ENCODE peak calls at places on chromosome 2, in four cellular contexts. G, W, Z and N are unnamed samples.

GRCh38 chr2:216694201-216694825 is 1.0 kb downstream of the IGFBP5 start:
- DNase-seq in G (peak; percentile 77), W (no peak), Z (no peak), N (peak; percentile 26)

GRCh38 chr2:223837290-223838061 is at the start of gene AP1S3:
- DNase-seq in G (peak; percentile 90), W (peak; percentile 36), Z (peak; percentile 69), N (peak; percentile 84)

GRCh38 chr2:85430780-85431601 is 12.5 kb downstream of the SH2D6 start:
- DNase-seq in G (peak; percentile 88), W (no peak), Z (no peak), N (no peak)

GRCh38 chr2:212638694-212639093 is 100.1 kb upstream of the ERBB4 start:
- DNase-seq in G (no peak), W (no peak), Z (no peak), N (no peak)

GRCh38 chr2:3594493-3595281 is at the start of gene COLEC11:
- DNase-seq in G (peak; percentile 66), W (peak; percentile 84), Z (no peak), N (no peak)

GRCh38 chr2:31341351-31341750 is 73.2 kb downstream of the XDH start:
- DNase-seq in G (no peak), W (no peak), Z (no peak), N (no peak)

GRCh38 chr2:236505071-236505470 is 64.6 kb upstream of the ACKR3 start:
- DNase-seq in G (no peak), W (no peak), Z (no peak), N (no peak)

GRCh38 chr2:289362-290089 is 1.6 kb upstream of the ALKAL2 start:
- DNase-seq in G (peak; percentile 40), W (peak; percentile 75), Z (no peak), N (no peak)

GRCh38 chr2:196276421-196276820 is 105.0 kb upstream of the STK17B start:
- DNase-seq in G (no peak), W (no peak), Z (peak; percentile 39), N (no peak)

GRCh38 chr2:234670804-234671203 is 173.9 kb upstream of the ARL4C start:
- DNase-seq in G (no peak), W (no peak), Z (no peak), N (no peak)

GRCh38 chr2:47346-48218 is 1.3 kb upstream of the FAM110C start:
- DNase-seq in G (no peak), W (no peak), Z (no peak), N (no peak)

GRCh38 chr2:32711219-32711618 is 83.4 kb downstream of the TTC27 start:
- DNase-seq in G (no peak), W (no peak), Z (no peak), N (no peak)

GRCh38 chr2:240538031-240538780 is 19.6 kb downstream of the ANKMY1 start:
- DNase-seq in G (no peak), W (no peak), Z (no peak), N (no peak)

GRCh38 chr2:70111752-70112591 is 24.7 kb downstream of the PCBP1 start:
- DNase-seq in G (no peak), W (no peak), Z (no peak), N (no peak)

GRCh38 chr2:128305555-128306080 is 13.1 kb downstream of the HS6ST1 start:
- DNase-seq in G (no peak), W (no peak), Z (no peak), N (no peak)

GRCh38 chr2:81835318-81836000 is 1530.9 kb upstream of the LRRTM1 start:
- DNase-seq in G (no peak), W (no peak), Z (no peak), N (no peak)

GRCh38 chr2:37654932-37655331 is 16.5 kb downstream of the CDC42EP3 start:
- DNase-seq in G (no peak), W (no peak), Z (no peak), N (no peak)

GRCh38 chr2:97991081-97991856 is 4.5 kb downstream of the TMEM131 start:
- DNase-seq in G (no peak), W (no peak), Z (no peak), N (no peak)
- TF ChIP-seq ELF4 in G (no peak), W (no peak), Z (no peak), N (no peak)

DNA sequence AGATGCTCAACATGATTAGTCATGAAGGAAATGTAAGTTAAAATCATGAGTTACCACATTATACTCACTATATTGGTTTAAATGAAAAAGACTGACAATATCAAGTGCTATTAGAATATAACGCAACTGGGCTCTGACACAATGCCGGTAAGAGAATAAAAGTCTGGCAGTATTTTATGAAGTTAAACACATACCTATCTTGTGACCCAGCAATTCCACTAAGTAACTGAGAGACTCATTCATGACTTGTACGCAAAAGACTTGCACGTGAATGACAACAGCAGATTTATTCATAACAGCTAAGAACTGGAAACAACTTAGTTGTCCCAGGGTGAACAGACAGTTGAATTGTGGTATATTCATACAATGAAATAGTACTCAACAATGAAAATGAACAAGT is 342.1 kb downstream of the SLC4A3 start:
- DNase-seq in G (no peak), W (no peak), Z (no peak), N (no peak)
- TF ChIP-seq ELF4 in G (no peak), W (no peak), Z (no peak), N (no peak)

GRCh38 chr2:202871161-202872141 is at the start of gene ICA1L:
- DNase-seq in G (peak; percentile 74), W (peak; percentile 69), Z (peak; percentile 32), N (peak; percentile 66)
- TF ChIP-seq ELF4 in G (peak; percentile 31), W (no peak), Z (peak; percentile 62), N (no peak)

DNA sequence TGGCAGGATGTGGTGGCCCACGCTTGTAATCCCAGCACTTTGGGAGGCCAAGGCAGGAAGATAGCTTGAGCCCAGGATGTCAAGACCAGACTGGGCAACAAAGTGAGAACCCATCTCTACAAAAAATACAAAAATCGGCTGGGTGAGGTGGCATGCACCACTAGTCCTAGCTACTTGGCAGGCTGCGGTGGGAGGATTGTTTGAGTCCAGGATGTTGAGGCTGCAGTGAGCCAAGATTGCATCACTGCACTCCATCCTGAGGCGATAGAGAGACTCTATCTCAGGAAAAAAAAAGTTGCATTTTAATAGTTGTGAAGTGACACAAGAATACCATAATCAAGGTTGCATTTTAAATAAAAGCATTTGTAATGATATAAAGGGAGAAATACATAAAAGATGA is 124.1 kb upstream of the SLC38A11 start:
- DNase-seq in G (no peak), W (no peak), Z (no peak), N (no peak)
- TF ChIP-seq ELF4 in G (no peak), W (no peak), Z (no peak), N (no peak)

DNA sequence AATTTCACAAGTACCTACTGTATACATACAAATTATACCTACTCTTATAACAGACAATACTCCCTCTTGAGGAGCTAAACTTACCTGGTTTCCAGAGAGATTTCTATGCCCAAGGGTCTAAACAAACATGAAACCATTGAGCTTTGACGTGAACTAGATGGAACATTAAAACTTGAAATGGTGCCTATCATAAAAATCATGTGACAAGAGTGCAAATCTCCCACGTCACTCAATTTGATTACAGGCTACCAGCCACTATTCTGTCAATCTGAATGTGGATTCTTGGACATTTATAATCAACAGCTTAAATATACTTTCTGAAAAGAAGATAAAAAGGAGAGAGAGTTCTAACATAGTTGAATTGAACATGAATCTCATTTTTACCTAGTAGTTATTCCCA is 297.1 kb upstream of the SESTD1 start:
- DNase-seq in G (no peak), W (no peak), Z (no peak), N (no peak)
- TF ChIP-seq ELF4 in G (no peak), W (no peak), Z (no peak), N (no peak)